ENCODE peak calls at places on chromosomes 13 and 19, in nine cellular contexts. D, J, R, P, K, Y, I, L and F are unnamed samples.

GRCh38 chr19:3056454-3057016 is 5.8 kb downstream of the TLE5 start:
- DNase-seq in D (peak; percentile 79), J (no peak), R (no peak), P (no peak), K (no peak), Y (no peak), I (no peak), L (no peak), F (no peak)

GRCh38 chr13:42832341-42833153 is 51.2 kb downstream of the FAM216B start:
- DNase-seq in D (no peak), J (no peak), R (no peak), P (no peak), K (peak; percentile 69), Y (peak; percentile 49), I (no peak), L (no peak), F (no peak)

GRCh38 chr13:113448885-113449692 is 4.2 kb downstream of the ADPRHL1 start:
- DNase-seq in D (no peak), J (peak; percentile 56), R (peak; percentile 77), P (peak; percentile 3), K (peak; percentile 83), Y (no peak), I (no peak), L (no peak), F (no peak)

GRCh38 chr13:51222510-51223283 is 499 bp downstream of the FAM124A start:
- DNase-seq in D (peak; percentile 69), J (no peak), R (no peak), P (no peak), K (no peak), Y (no peak), I (no peak), L (no peak), F (no peak)

GRCh38 chr13:27403252-27403678 is 21.2 kb upstream of the GTF3A start:
- DNase-seq in D (peak; percentile 63), J (no peak), R (no peak), P (no peak), K (no peak), Y (no peak), I (no peak), L (no peak), F (peak; percentile 77)

GRCh38 chr13:105925496-105925895 is 610.0 kb downstream of the EFNB2 start:
- DNase-seq in D (no peak), J (no peak), R (no peak), P (no peak), K (no peak), Y (no peak), I (no peak), L (no peak), F (no peak)

GRCh38 chr19:41398042-41398403 is 405 bp downstream of the BCKDHA start:
- DNase-seq in D (no peak), J (no peak), R (no peak), P (no peak), K (peak; percentile 6), Y (no peak), I (no peak), L (no peak), F (no peak)

GRCh38 chr13:27117947-27118346 is 53.7 kb downstream of the USP12 start:
- DNase-seq in D (no peak), J (no peak), R (no peak), P (no peak), K (no peak), Y (no peak), I (no peak), L (no peak), F (no peak)

GRCh38 chr13:101424381-101425155 is 8.3 kb upstream of the NALCN start:
- DNase-seq in D (no peak), J (no peak), R (no peak), P (no peak), K (no peak), Y (no peak), I (no peak), L (no peak), F (peak; percentile 2)

GRCh38 chr13:106517151-106517847 is 18.2 kb downstream of the EFNB2 start:
- DNase-seq in D (no peak), J (no peak), R (no peak), P (no peak), K (no peak), Y (no peak), I (no peak), L (no peak), F (no peak)

GRCh38 chr19:17576758-17577532 is 21.5 kb downstream of the COLGALT1 start:
- DNase-seq in D (peak; percentile 96), J (no peak), R (peak; percentile 54), P (no peak), K (peak; percentile 41), Y (no peak), I (no peak), L (no peak), F (peak; percentile 97)

GRCh38 chr19:38670921-38671398 is 23.5 kb downstream of the ACTN4 start:
- DNase-seq in D (no peak), J (no peak), R (no peak), P (no peak), K (no peak), Y (no peak), I (no peak), L (no peak), F (no peak)

GRCh38 chr13:37667631-37668161 is 69.1 kb upstream of the POSTN start:
- DNase-seq in D (no peak), J (no peak), R (no peak), P (no peak), K (no peak), Y (no peak), I (no peak), L (no peak), F (no peak)

GRCh38 chr19:13037161-13037560 is 41.9 kb downstream of the NFIX start:
- DNase-seq in D (peak; percentile 83), J (no peak), R (no peak), P (no peak), K (no peak), Y (no peak), I (no peak), L (no peak), F (no peak)

GRCh38 chr19:31152906-31153305 is 196.3 kb downstream of the TSHZ3 start:
- DNase-seq in D (no peak), J (no peak), R (no peak), P (no peak), K (no peak), Y (no peak), I (no peak), L (no peak), F (no peak)

GRCh38 chr13:79709526-79709925 is 228.6 kb downstream of the NDFIP2 start:
- DNase-seq in D (no peak), J (no peak), R (no peak), P (no peak), K (no peak), Y (no peak), I (no peak), L (no peak), F (no peak)

GRCh38 chr13:38372818-38373217 is 23.2 kb downstream of the UFM1 start:
- DNase-seq in D (peak; percentile 21), J (no peak), R (no peak), P (no peak), K (no peak), Y (no peak), I (no peak), L (no peak), F (no peak)

GRCh38 chr13:36344173-36344572 is 2.0 kb downstream of the SPART start:
- DNase-seq in D (peak; percentile 53), J (no peak), R (no peak), P (no peak), K (no peak), Y (no peak), I (no peak), L (no peak), F (no peak)

GRCh38 chr13:42893346-42893745 is 98.7 kb downstream of the EPSTI1 start:
- DNase-seq in D (peak; percentile 59), J (no peak), R (no peak), P (no peak), K (no peak), Y (no peak), I (no peak), L (no peak), F (no peak)

GRCh38 chr13:95636853-95637252 is 7.7 kb downstream of the DZIP1 start:
- DNase-seq in D (no peak), J (no peak), R (no peak), P (no peak), K (no peak), Y (no peak), I (no peak), L (no peak), F (no peak)

GRCh38 chr19:35106291-35106583 is 9.4 kb upstream of the FXYD3 start:
- DNase-seq in D (no peak), J (no peak), R (no peak), P (no peak), K (no peak), Y (no peak), I (no peak), L (no peak), F (no peak)

GRCh38 chr13:34358811-34359513 is 541.0 kb downstream of the RFC3 start:
- DNase-seq in D (no peak), J (no peak), R (no peak), P (no peak), K (no peak), Y (peak; percentile 13), I (no peak), L (no peak), F (peak; percentile 52)

GRCh38 chr19:32489971-32490370 is 84.4 kb downstream of the DPY19L3 start:
- DNase-seq in D (no peak), J (no peak), R (no peak), P (no peak), K (no peak), Y (no peak), I (no peak), L (no peak), F (no peak)

GRCh38 chr13:51360489-51360888 is 21.0 kb downstream of the SERPINE3 start:
- DNase-seq in D (no peak), J (no peak), R (no peak), P (no peak), K (no peak), Y (no peak), I (no peak), L (no peak), F (no peak)

GRCh38 chr13:111337206-111337605 is 16.8 kb downstream of the TEX29 start:
- DNase-seq in D (no peak), J (no peak), R (peak; percentile 20), P (no peak), K (no peak), Y (peak; percentile 17), I (no peak), L (no peak), F (no peak)